ENCODE peak calls at places on chromosomes 4 and X, in seven cellular contexts. Y is astrocyte, P is H9, Z is osteoblast, J is GM23338, Q is HCT116, M is keratinocyte. W is an unnamed sample.

GRCh38 chr4:53580301-53580700 is 11.0 kb downstream of the LNX1 start:
- DNase-seq in P (no peak), M (no peak), Z (no peak), Y (no peak), J (no peak), Q (no peak), W (no peak)

GRCh38 chr4:53365121-53365485 is 758 bp downstream of the SCFD2 start:
- DNase-seq in J (peak), Z (no peak), M (no peak), Q (no peak), P (peak), Y (no peak), W (peak)

GRCh38 chr4:40178672-40179071 is 18.2 kb upstream of the RHOH start:
- DNase-seq in P (no peak), M (no peak), J (no peak), Y (no peak), Z (no peak), Q (no peak), W (no peak)

GRCh38 chr4:106344324-106344970 is 24.1 kb downstream of the GIMD1 start:
- DNase-seq in Q (no peak), Z (peak), P (no peak), M (no peak), J (no peak), Y (peak), W (peak)

GRCh38 chr4:121913667-121914066 is 38.2 kb downstream of the TRPC3 start:
- DNase-seq in M (no peak), J (no peak), P (no peak), Q (no peak), Z (no peak), Y (no peak), W (no peak)

GRCh38 chr4:173504181-173504503 is 25.9 kb downstream of the HAND2 start:
- DNase-seq in M (no peak), Z (peak), J (peak), P (no peak), Y (no peak), Q (no peak), W (no peak)

GRCh38 chrX:71216446-71216845 is 6.6 kb upstream of the GJB1 start:
- DNase-seq in Z (no peak), M (no peak), J (no peak), Q (no peak), Y (no peak), P (no peak), W (no peak)

GRCh38 chr4:110586137-110586850 is 36.6 kb downstream of the PITX2 start:
- DNase-seq in P (no peak), M (no peak), J (peak), Z (peak), Y (peak), Q (peak), W (peak)

GRCh38 chr4:12595986-12596385 is 888.2 kb downstream of the RAB28 start:
- DNase-seq in Y (no peak), M (no peak), Q (no peak), J (peak), P (no peak), Z (no peak), W (no peak)

GRCh38 chr4:173801876-173802713 is 272.1 kb upstream of the HAND2 start:
- DNase-seq in J (no peak), Z (peak), P (no peak), M (no peak), Q (no peak), Y (no peak), W (peak)

GRCh38 chrX:136214551-136214950 is 36.6 kb downstream of the MAP7D3 start:
- DNase-seq in Q (no peak), Z (no peak), Y (peak), P (no peak), M (no peak), J (no peak), W (peak)

GRCh38 chr4:86918539-86919072 is 16.2 kb upstream of the AFF1 start:
- DNase-seq in Z (no peak), Q (no peak), P (no peak), J (no peak), Y (peak), M (no peak), W (peak)

GRCh38 chr4:6123976-6124375 is 76.4 kb downstream of the JAKMIP1 start:
- DNase-seq in J (no peak), Z (no peak), Q (no peak), Y (no peak), P (no peak), M (no peak), W (no peak)

GRCh38 chrX:40646489-40647306 is 663 bp downstream of the CXorf38 start:
- DNase-seq in Z (peak), J (peak), M (no peak), Y (no peak), Q (no peak), P (no peak), W (peak)

GRCh38 chrX:100407147-100407783 is 2.8 kb downstream of the PCDH19 start:
- DNase-seq in J (peak), P (no peak), Z (no peak), Y (no peak), Q (no peak), M (no peak), W (no peak)

GRCh38 chr4:90419124-90419711 is 292.0 kb downstream of the CCSER1 start:
- DNase-seq in P (no peak), Q (peak), J (peak), Z (no peak), M (no peak), Y (peak), W (peak)

GRCh38 chr4:63296773-63297172 is 1112.5 kb downstream of the TECRL start:
- DNase-seq in P (no peak), Z (no peak), M (no peak), Q (no peak), Y (no peak), J (peak), W (no peak)

GRCh38 chrX:107715331-107716044 is 60.1 kb downstream of the TSC22D3 start:
- DNase-seq in M (no peak), Y (no peak), P (no peak), Z (no peak), J (no peak), Q (no peak), W (peak)

GRCh38 chrX:19772759-19773623 is 114.4 kb downstream of the SH3KBP1 start:
- DNase-seq in Y (no peak), J (no peak), Q (no peak), M (no peak), Z (no peak), P (no peak), W (no peak)

GRCh38 chr4:184746532-184746870 is 12.6 kb upstream of the CENPU start:
- DNase-seq in P (no peak), Z (peak), J (peak), M (no peak), Y (peak), Q (no peak), W (peak)

GRCh38 chr4:94871644-94872305 is 114.0 kb downstream of the BMPR1B start:
- DNase-seq in Y (no peak), M (no peak), J (no peak), Z (peak), P (no peak), Q (no peak), W (peak)

GRCh38 chr4:24471623-24472510 is 112.5 kb downstream of the DHX15 start:
- DNase-seq in M (no peak), J (peak), Q (no peak), Z (peak), P (peak), Y (peak), W (no peak)

GRCh38 chr4:21888195-21888976 is 60.2 kb downstream of the KCNIP4 start:
- DNase-seq in Q (no peak), Y (peak), M (peak), Z (no peak), P (no peak), J (no peak), W (peak)

GRCh38 chrX:63812826-63813225 is 27.8 kb upstream of the ARHGEF9 start:
- DNase-seq in Y (no peak), Q (no peak), J (peak), M (no peak), P (no peak), Z (no peak), W (no peak)

GRCh38 chrX:47540754-47541538 is 20.1 kb upstream of the ARAF start:
- DNase-seq in P (peak), Y (peak), M (no peak), Z (peak), J (peak), Q (peak), W (peak)

GRCh38 chrX:145821898-145822567 is 4.4 kb downstream of the SLITRK2 start:
- DNase-seq in M (no peak), J (peak), Q (no peak), Y (no peak), P (no peak), Z (no peak), W (no peak)

GRCh38 chr4:10186228-10187214 is 69.9 kb upstream of the WDR1 start:
- DNase-seq in P (no peak), J (peak), Q (no peak), Z (peak), M (no peak), Y (no peak), W (no peak)

GRCh38 chr4:7769936-7770674 is 169.6 kb downstream of the AFAP1 start:
- DNase-seq in J (peak), M (no peak), Q (no peak), P (no peak), Y (no peak), Z (peak), W (no peak)

GRCh38 chrX:151830911-151831310 is 81.8 kb upstream of the MAGEA4 start:
- DNase-seq in Z (no peak), Y (peak), M (no peak), J (peak), P (no peak), Q (no peak), W (peak)

GRCh38 chr4:164536829-164537228 is 217.1 kb upstream of the SMIM31 start:
- DNase-seq in J (no peak), Y (peak), P (no peak), M (peak), Z (peak), Q (peak), W (peak)

GRCh38 chr4:71198958-71199357 is 139.9 kb upstream of the SLC4A4 start:
- DNase-seq in J (no peak), Y (no peak), P (no peak), M (no peak), Q (no peak), Z (no peak), W (no peak)

GRCh38 chrX:150365051-150365952 is 2.2 kb downstream of the MAMLD1 start:
- DNase-seq in Y (peak), Z (peak), J (peak), Q (peak), M (no peak), P (peak), W (peak)

GRCh38 chr4:29948451-29948850 is 771.7 kb upstream of the PCDH7 start:
- DNase-seq in Z (no peak), M (no peak), Q (no peak), P (no peak), Y (no peak), J (no peak), W (no peak)

GRCh38 chrX:104565791-104566687 is at the start of gene IL1RAPL2:
- DNase-seq in M (no peak), Y (no peak), P (peak), Q (no peak), J (peak), Z (no peak), W (peak)

GRCh38 chr4:155582971-155583437 is 83.6 kb upstream of the GUCY1A1 start:
- DNase-seq in Z (no peak), M (peak), P (no peak), Q (no peak), J (no peak), Y (peak), W (peak)

GRCh38 chrX:46791927-46792825 is 33.3 kb upstream of the SLC9A7 start:
- DNase-seq in J (peak), Z (peak), M (no peak), P (peak), Q (peak), Y (peak), W (peak)

GRCh38 chr4:123390846-123391456 is 5.6 kb upstream of the SPRY1 start:
- DNase-seq in J (peak), Z (no peak), M (no peak), P (no peak), Y (no peak), Q (peak), W (no peak)

GRCh38 chr4:130306566-130306965 is 1210.6 kb downstream of the C4orf33 start:
- DNase-seq in J (peak), Y (no peak), M (no peak), P (peak), Z (no peak), Q (no peak), W (no peak)

GRCh38 chr4:81062001-81062400 is 31.5 kb downstream of the BMP3 start:
- DNase-seq in M (no peak), P (no peak), J (no peak), Y (no peak), Q (no peak), Z (no peak), W (no peak)

DNA sequence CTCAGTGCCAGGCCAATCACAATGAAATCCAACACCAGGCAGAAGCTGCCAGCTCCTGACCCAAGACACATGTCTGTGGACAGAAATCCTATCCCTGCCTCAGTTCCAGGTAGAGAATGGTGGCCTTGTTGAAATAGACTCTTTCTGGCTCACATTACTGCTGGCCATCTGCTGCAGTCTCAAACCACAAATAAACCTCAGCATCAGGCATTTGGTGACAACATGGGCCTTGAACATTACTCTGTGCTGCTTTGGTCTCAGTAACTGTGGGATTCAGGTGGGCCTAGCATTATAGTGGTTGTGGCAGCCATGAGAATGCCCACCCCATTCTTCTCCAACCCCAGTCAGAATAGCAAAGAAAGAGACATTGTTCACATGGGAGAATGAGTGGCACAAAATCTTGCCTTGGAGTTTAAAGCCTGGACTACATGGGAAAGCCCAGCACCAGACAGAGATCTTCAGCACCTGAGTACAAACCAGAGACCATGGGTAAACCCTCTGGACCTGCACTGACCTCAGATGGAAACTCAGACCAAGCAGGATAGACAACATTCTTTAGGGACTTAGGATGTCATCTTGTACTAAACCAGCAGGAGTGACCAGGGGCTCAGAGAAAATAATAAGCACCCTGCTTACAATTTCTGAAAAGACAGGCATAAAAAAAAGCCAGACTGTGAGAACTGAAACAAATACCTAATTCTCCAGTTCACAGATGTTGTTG is 50.4 kb upstream of the TRAM1L1 start:
- DNase-seq in J (peak), Y (peak), Q (no peak), M (no peak), P (no peak), Z (no peak), W (no peak)
- H2AFZ ChIP-seq in J (peak), Y (no peak), Q (peak), M (no peak), P (no peak), Z (peak), W (no peak)

DNA sequence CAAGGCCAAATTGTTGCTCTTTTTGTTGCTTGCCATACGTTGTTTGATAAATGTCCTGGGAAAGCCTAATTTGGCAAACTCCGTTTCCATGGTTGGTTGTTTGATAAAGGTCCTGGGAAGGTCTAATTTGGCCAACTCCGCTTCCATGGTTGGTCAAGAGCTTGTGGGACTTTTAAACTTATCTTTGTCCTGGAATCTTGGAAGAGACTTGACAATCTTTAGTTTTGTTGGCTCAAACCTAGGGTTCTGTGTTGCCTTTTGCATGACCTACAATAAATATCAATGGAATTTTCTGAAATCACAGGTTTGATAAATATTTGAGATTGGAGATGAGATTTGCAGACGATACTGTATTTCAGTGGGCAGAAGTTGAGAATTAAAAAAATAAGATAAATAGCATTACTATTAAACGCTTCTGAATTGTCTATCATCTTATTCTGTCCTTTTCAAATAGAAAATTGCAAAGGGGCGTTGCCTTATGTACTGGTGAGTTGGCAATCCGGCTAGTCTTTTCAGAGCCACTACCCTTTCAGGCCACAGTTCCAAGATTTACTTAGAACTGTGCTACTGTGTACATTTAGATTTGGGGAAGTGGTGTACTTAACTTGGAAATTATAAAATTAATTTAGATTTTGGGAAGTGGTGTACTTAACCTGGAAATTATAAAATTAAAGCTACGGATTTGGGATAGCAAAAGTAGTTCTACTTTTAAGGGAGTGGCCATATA is 832 bp downstream of the OSTC start:
- DNase-seq in Q (no peak), Z (peak), M (no peak), Y (peak), J (peak), P (no peak), W (peak)
- H3K4me2 ChIP-seq in Q (peak), Z (peak), M (peak), Y (peak), J (peak), P (peak), W (peak)

GRCh38 chr4:1872918-1873269 is 1.7 kb downstream of the NSD2 start:
- DNase-seq in Q (no peak), J (no peak), Z (peak), P (no peak), Y (peak), M (no peak), W (peak)
- H2AFZ ChIP-seq in Q (no peak), J (no peak), Z (no peak), P (no peak), Y (peak), M (peak), W (no peak)

GRCh38 chr4:25524616-25525146 is 131.0 kb upstream of the SLC34A2 start:
- DNase-seq in Q (no peak), Y (no peak), P (no peak), Z (no peak), J (no peak), M (no peak), W (no peak)

GRCh38 chr4:25531272-25531671 is 124.4 kb upstream of the SLC34A2 start:
- DNase-seq in Q (no peak), Z (peak), J (peak), M (no peak), P (no peak), Y (no peak), W (no peak)

GRCh38 chr4:25525896-25526295 is 129.8 kb upstream of the SLC34A2 start:
- DNase-seq in Y (no peak), Z (no peak), M (no peak), J (no peak), P (no peak), Q (no peak), W (no peak)

GRCh38 chr4:25527044-25527443 is 128.6 kb upstream of the SLC34A2 start:
- DNase-seq in M (no peak), J (no peak), Q (no peak), Z (no peak), P (no peak), Y (no peak), W (no peak)

GRCh38 chr4:25528391-25528790 is 127.3 kb upstream of the SLC34A2 start:
- DNase-seq in Z (no peak), M (no peak), Q (no peak), Y (no peak), J (no peak), P (no peak), W (no peak)
- H3K4me2 ChIP-seq in Z (no peak), M (no peak), Q (no peak), Y (no peak), J (no peak), P (no peak), W (no peak)

GRCh38 chr4:112817933-112818921 is 181.3 kb downstream of the LARP7 start:
- DNase-seq in Z (peak), Q (peak), J (peak), Y (peak), M (no peak), P (peak), W (peak)
- H2AFZ ChIP-seq in Z (peak), Q (peak), J (peak), Y (peak), M (peak), P (no peak), W (peak)

GRCh38 chr4:15006416-15007024 is 4.2 kb downstream of the CPEB2 start:
- DNase-seq in P (no peak), Z (no peak), M (no peak), Q (no peak), J (no peak), Y (peak), W (peak)
- H3K4me2 ChIP-seq in P (no peak), Z (peak), M (peak), Q (no peak), J (peak), Y (peak), W (peak)

W was measured in fibroblast of lung.